ENCODE peak calls at places on chromosomes 16 and 17, in six cellular contexts. G is tibial artery, Q is AG04450, J is right lobe of liver, U is neural progenitor cell, A is uterus. D is an unnamed sample.

GRCh38 chr16:69187891-69188451 is 1.0 kb downstream of the SNTB2 start:
- DNase-seq in Q (no peak), G (peak), A (peak), U (no peak), J (peak), D (peak)

GRCh38 chr17:66347661-66348604 is 45.5 kb downstream of the PRKCA start:
- DNase-seq in U (no peak), Q (no peak), G (no peak), A (no peak), J (no peak), D (no peak)

GRCh38 chr17:10613775-10614513 is 43.2 kb downstream of the MYH3 start:
- DNase-seq in A (no peak), Q (no peak), G (no peak), U (no peak), J (no peak), D (no peak)

GRCh38 chr17:16052486-16052885 is 52.9 kb downstream of the TTC19 start:
- DNase-seq in A (no peak), G (no peak), J (no peak), U (no peak), Q (no peak), D (no peak)

GRCh38 chr16:59905628-59906027 is 1171.5 kb upstream of the GOT2 start:
- DNase-seq in A (no peak), G (no peak), U (no peak), J (no peak), Q (no peak), D (no peak)

GRCh38 chr16:50478773-50479149 is 69.4 kb upstream of the NKD1 start:
- DNase-seq in U (no peak), A (no peak), Q (no peak), J (no peak), G (no peak), D (no peak)

GRCh38 chr16:80628254-80628653 is 87.5 kb downstream of the DYNLRB2 start:
- DNase-seq in Q (no peak), A (no peak), G (no peak), J (no peak), U (no peak), D (no peak)

GRCh38 chr17:44807093-44807816 is 22.8 kb downstream of the GJC1 start:
- DNase-seq in Q (no peak), J (no peak), U (no peak), G (no peak), A (no peak), D (no peak)

GRCh38 chr16:85903576-85903975 is 4.6 kb downstream of the IRF8 start:
- DNase-seq in G (no peak), J (no peak), U (no peak), A (no peak), Q (no peak), D (no peak)

GRCh38 chr17:40352044-40352778 is 12.3 kb downstream of the GJD3 start:
- DNase-seq in J (peak), U (no peak), A (no peak), G (peak), Q (no peak), D (no peak)

GRCh38 chr16:67773569-67774456 is 32.5 kb downstream of the RANBP10 start:
- DNase-seq in J (peak), A (no peak), Q (no peak), G (no peak), U (no peak), D (no peak)

GRCh38 chr17:75856062-75856681 is 1.0 kb upstream of the WBP2 start:
- DNase-seq in J (no peak), A (no peak), G (peak), U (no peak), Q (no peak), D (no peak)

GRCh38 chr17:27256225-27257030 is 37.5 kb upstream of the WSB1 start:
- DNase-seq in A (no peak), G (no peak), U (no peak), Q (peak), J (no peak), D (no peak)

GRCh38 chr16:19346335-19346922 is 60.9 kb downstream of the CLEC19A start:
- DNase-seq in U (no peak), G (no peak), Q (no peak), A (no peak), J (no peak), D (no peak)

GRCh38 chr17:3635474-3636153 is 436 bp downstream of the SHPK start:
- DNase-seq in U (no peak), A (no peak), Q (no peak), G (no peak), J (peak), D (peak)

GRCh38 chr17:80071116-80071980 is 30.0 kb upstream of the GAA start:
- DNase-seq in G (peak), A (peak), Q (no peak), J (peak), U (no peak), D (no peak)

GRCh38 chr17:80069886-80070177 is 31.5 kb upstream of the GAA start:
- DNase-seq in Q (no peak), U (no peak), G (peak), J (no peak), A (peak), D (no peak)

GRCh38 chr17:80068301-80069160 is 32.1 kb downstream of the CCDC40 start:
- DNase-seq in U (no peak), G (no peak), A (peak), Q (peak), J (peak), D (no peak)

GRCh38 chr17:80067393-80067986 is 31.0 kb downstream of the CCDC40 start:
- DNase-seq in Q (no peak), G (no peak), J (no peak), U (no peak), A (no peak), D (no peak)

DNA sequence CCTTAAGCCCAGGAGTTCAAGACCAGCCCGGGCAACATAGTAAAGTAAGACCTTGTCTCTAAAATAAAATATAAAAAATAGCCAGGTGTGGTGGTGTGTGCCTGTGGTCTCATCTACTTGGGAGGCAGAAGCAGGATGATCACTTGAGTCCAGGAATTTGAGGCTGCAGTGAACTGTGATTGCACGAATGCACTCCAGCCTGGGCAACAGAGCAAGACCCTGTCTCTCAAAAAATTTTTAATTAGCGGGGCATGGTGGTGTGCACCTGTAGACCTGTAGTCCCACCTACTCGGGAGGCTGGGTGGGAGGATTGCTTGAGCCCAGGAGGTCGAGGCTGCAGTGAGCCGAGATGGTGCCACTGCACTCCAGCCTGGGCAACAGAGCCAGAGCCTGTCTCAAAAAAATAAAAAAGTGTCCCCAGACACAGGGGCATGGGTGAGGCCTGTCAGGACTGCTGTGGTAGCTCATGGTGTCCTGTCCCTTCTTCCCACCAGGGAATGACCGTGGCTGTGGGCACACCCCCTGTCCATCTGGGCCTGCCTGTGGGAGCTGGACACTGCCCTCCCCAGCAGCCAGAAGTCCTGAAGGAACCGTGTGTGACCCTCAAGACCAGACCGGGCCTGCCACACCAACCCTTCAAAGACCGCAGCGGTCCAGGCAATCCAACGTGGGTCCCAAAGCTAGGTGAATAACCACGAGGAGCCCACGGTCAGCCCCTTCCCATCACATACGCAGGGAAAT is 30.8 kb upstream of the GAA start:
- DNase-seq in Q (no peak), G (no peak), J (no peak), A (no peak), U (no peak), D (no peak)
- H3K4me3 ChIP-seq in Q (no peak), G (peak), J (peak), A (peak), U (no peak), D (no peak)

GRCh38 chr16:79417465-79418093 is 183.0 kb downstream of the MAF start:
- DNase-seq in U (no peak), G (no peak), J (no peak), A (no peak), Q (no peak), D (no peak)
- TF ChIP-seq CTCF in U (no peak), G (no peak), J (no peak), A (no peak), Q (no peak), D (no peak)

DNA sequence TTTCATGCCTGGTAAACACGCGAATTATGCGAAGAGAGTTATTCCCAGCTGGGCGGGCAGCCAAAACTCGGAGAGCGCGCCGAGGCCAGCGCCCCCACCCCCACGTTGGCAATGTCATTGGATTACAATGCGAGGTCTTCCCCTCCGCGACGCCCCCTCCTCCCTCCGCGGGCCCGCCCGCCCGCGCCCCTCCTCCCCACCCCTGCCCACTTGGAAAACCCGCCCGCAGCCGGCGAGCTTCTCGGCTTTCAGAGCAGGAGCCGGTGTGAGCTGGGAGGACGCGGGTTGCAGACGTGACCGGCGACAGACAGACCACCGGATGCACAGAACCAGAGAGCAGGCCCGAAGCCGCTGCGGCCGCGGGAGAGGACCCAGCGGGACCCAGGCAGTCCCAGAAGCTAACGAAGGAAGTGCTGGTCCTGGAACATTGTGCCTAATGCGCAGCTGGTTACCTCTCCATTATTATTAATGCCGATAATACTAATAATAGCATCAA is 4.0 kb downstream of the NOG start:
- DNase-seq in Q (no peak), A (no peak), G (no peak), J (no peak), U (peak), D (no peak)
- H3K4me3 ChIP-seq in Q (peak), A (no peak), G (peak), J (no peak), U (peak), D (no peak)

GRCh38 chr17:48412841-48413240 is 17.2 kb downstream of the SKAP1 start:
- DNase-seq in U (no peak), J (no peak), G (no peak), A (no peak), Q (no peak), D (no peak)
- TF ChIP-seq CTCF in U (no peak), J (no peak), G (no peak), A (no peak), Q (no peak), D (no peak)

GRCh38 chr17:8100149-8100548 is 12.6 kb upstream of the ALOX12B start:
- DNase-seq in G (no peak), U (no peak), J (no peak), A (no peak), Q (no peak), D (no peak)

GRCh38 chr17:8100763-8101162 is 13.2 kb upstream of the ALOX12B start:
- DNase-seq in A (no peak), J (no peak), Q (no peak), U (no peak), G (no peak), D (no peak)

GRCh38 chr17:8096541-8096940 is 9.0 kb upstream of the ALOX12B start:
- DNase-seq in Q (no peak), G (no peak), J (no peak), U (no peak), A (no peak), D (no peak)

GRCh38 chr17:8091033-8091687 is 3.6 kb upstream of the ALOX12B start:
- DNase-seq in A (no peak), U (no peak), Q (no peak), J (no peak), G (no peak), D (no peak)

DNA sequence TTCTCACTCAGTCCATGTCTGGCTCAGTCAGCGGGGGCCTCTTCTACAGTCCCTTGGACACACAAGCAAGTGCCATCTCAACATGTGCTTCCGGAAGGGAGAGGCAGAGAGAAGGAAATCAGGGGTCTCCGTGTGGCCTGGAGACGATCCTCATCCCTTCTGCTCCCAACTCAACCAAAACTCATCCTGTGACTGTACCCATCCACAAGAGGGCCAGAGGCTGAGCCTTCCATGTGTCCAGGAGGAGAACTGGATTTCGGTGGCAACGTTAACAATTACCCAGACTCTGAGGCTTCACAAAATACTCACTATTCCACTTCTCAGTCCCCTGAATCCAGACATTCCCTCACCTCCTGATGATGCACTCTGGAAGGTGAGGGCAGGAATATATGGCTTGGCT is 7.8 kb upstream of the ALOX12B start:
- DNase-seq in J (no peak), U (no peak), G (no peak), A (no peak), Q (no peak), D (no peak)
- H3K4me3 ChIP-seq in J (no peak), U (no peak), G (no peak), A (no peak), Q (no peak), D (no peak)

GRCh38 chr17:28714281-28714680 is 2.6 kb upstream of the PROCA1 start:
- DNase-seq in J (no peak), G (no peak), A (no peak), Q (no peak), U (no peak), D (no peak)
- TF ChIP-seq CTCF in J (no peak), G (no peak), A (no peak), Q (no peak), U (no peak), D (peak)

GRCh38 chr17:81484195-81484979 is 28.2 kb downstream of the ACTG1 start:
- DNase-seq in U (peak), Q (no peak), J (peak), G (peak), A (peak), D (peak)

GRCh38 chr17:81483085-81483861 is 29.3 kb downstream of the ACTG1 start:
- DNase-seq in Q (no peak), A (no peak), G (no peak), J (no peak), U (peak), D (no peak)

GRCh38 chr17:81482673-81483072 is 29.9 kb downstream of the ACTG1 start:
- DNase-seq in G (no peak), Q (no peak), J (no peak), A (no peak), U (no peak), D (no peak)

GRCh38 chr17:81481815-81482505 is 30.6 kb downstream of the ACTG1 start:
- DNase-seq in Q (no peak), J (no peak), G (no peak), A (no peak), U (no peak), D (no peak)

GRCh38 chr17:81483862-81484194 is 28.8 kb downstream of the ACTG1 start:
- DNase-seq in A (no peak), G (no peak), Q (no peak), U (peak), J (no peak), D (no peak)
- H3K4me3 ChIP-seq in A (peak), G (peak), Q (peak), U (peak), J (peak), D (no peak)

GRCh38 chr16:24834459-24835335 is 11.1 kb upstream of the SLC5A11 start:
- DNase-seq in A (no peak), J (no peak), Q (no peak), U (peak), G (no peak), D (peak)
- TF ChIP-seq CTCF in A (no peak), J (peak), Q (peak), U (peak), G (no peak), D (peak)

GRCh38 chr17:61395409-61395982 is 4.1 kb upstream of the TBX2 start:
- DNase-seq in G (no peak), Q (no peak), J (no peak), A (no peak), U (peak), D (no peak)

GRCh38 chr17:61395983-61396585 is 3.6 kb upstream of the TBX2 start:
- DNase-seq in A (no peak), Q (no peak), J (no peak), U (peak), G (peak), D (no peak)

GRCh38 chr17:61397086-61397842 is 2.4 kb upstream of the TBX2 start:
- DNase-seq in A (no peak), U (peak), J (no peak), Q (no peak), G (peak), D (peak)

GRCh38 chr17:61394630-61395408 is 4.8 kb upstream of the TBX2 start:
- DNase-seq in Q (no peak), J (no peak), A (no peak), G (peak), U (no peak), D (no peak)

DNA sequence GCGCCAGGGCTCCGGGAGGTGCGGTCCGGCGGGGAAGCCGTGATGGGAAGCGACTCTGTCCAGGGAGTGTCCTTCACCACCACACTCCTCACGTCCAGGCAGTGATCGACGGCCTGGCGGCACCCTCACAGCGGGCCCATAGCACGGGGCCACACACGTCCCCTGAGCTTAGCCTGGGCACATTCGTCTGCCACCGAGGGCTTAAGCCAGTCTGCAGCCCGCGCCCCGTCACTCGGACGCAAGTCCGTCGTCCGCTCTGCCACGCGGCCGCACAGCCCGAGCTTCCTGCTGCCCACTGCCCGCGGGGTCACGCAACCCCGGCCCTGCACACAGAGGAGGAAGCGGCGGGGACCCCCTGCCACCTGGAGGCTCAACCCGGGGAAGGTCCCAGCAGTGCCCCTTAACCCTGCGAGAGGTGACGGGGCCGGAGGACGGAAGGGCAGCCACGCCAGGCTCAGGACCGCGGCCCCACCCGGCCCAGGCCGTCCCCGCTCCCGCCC is 3.0 kb upstream of the TBX2 start:
- DNase-seq in J (no peak), Q (no peak), U (no peak), A (no peak), G (peak), D (no peak)
- H3K4me3 ChIP-seq in J (no peak), Q (peak), U (peak), A (peak), G (peak), D (no peak)